ENCODE peak calls at places on chromosomes 13 and 19, in four cellular contexts. Q is tibial artery, A is upper lobe of right lung, G is HCT116. D is an unnamed sample. For H3K9me3, the result is how much of the 10 kb centered on the place peaks cover.

GRCh38 chr13:27775943-27776342 is 16.3 kb upstream of the GSX1 start:
- DNase-seq in G (no peak), Q (no peak), A (no peak), D (no peak)

GRCh38 chr19:9040131-9040530 is 29.9 kb upstream of the MUC16 start:
- DNase-seq in A (no peak), Q (no peak), G (no peak), D (no peak)

GRCh38 chr13:57631607-57632275 is at the start of gene PCDH17:
- DNase-seq in A (peak), G (no peak), Q (peak), D (peak)

GRCh38 chr19:44635581-44636438 is 7.9 kb upstream of the PVR start:
- DNase-seq in G (no peak), Q (no peak), A (no peak), D (no peak)

GRCh38 chr13:41458187-41458938 is 1.0 kb downstream of the RGCC start:
- DNase-seq in Q (no peak), G (no peak), A (peak), D (peak)

GRCh38 chr13:99655351-99656091 is 154.2 kb downstream of the TM9SF2 start:
- DNase-seq in Q (no peak), G (peak), A (no peak), D (no peak)

GRCh38 chr19:30225615-30226463 is 146.3 kb upstream of the ZNF536 start:
- DNase-seq in G (no peak), A (no peak), Q (no peak), D (no peak)

GRCh38 chr13:24911135-24911524 is 147.2 kb downstream of the RNF17 start:
- DNase-seq in A (no peak), Q (no peak), G (no peak), D (no peak)

GRCh38 chr13:68428292-68428691 is 1198.2 kb upstream of the PCDH9 start:
- DNase-seq in A (no peak), Q (no peak), G (no peak), D (no peak)

GRCh38 chr13:23570931-23571330 is 719 bp downstream of the TNFRSF19 start:
- DNase-seq in A (no peak), G (no peak), Q (no peak), D (no peak)

GRCh38 chr13:77915676-77916075 is 3.0 kb downstream of the EDNRB start:
- DNase-seq in G (no peak), Q (no peak), A (no peak), D (no peak)

GRCh38 chr13:72508392-72508791 is 219.0 kb downstream of the MZT1 start:
- DNase-seq in A (no peak), G (no peak), Q (no peak), D (no peak)

GRCh38 chr13:113184568-113185440 is 23.7 kb downstream of the PCID2 start:
- DNase-seq in A (no peak), G (no peak), Q (no peak), D (no peak)

GRCh38 chr13:105139380-105140285 is 1395.8 kb downstream of the EFNB2 start:
- DNase-seq in A (peak), G (peak), Q (peak), D (peak)

GRCh38 chr19:58166708-58167280 is 16.1 kb upstream of the ZNF274 start:
- DNase-seq in A (no peak), Q (no peak), G (no peak), D (no peak)

GRCh38 chr19:31560021-31560770 is 211.0 kb upstream of the TSHZ3 start:
- DNase-seq in G (no peak), Q (no peak), A (no peak), D (no peak)

GRCh38 chr13:21139374-21139773 is 37.0 kb downstream of the SKA3 start:
- DNase-seq in A (no peak), G (no peak), Q (no peak), D (no peak)

GRCh38 chr19:15198006-15198356 is 2.8 kb downstream of the NOTCH3 start:
- DNase-seq in G (no peak), Q (peak), A (no peak), D (no peak)

GRCh38 chr19:42143341-42144234 is 11.3 kb upstream of the POU2F2 start:
- DNase-seq in Q (no peak), G (no peak), A (no peak), D (no peak)

GRCh38 chr19:46574533-46574932 is 26.6 kb upstream of the CALM3 start:
- DNase-seq in G (no peak), Q (no peak), A (no peak), D (no peak)

GRCh38 chr19:11125994-11126685 is 29.4 kb downstream of the SPC24 start:
- DNase-seq in Q (peak), A (peak), G (peak), D (peak)

GRCh38 chr13:21033866-21034601 is 27.4 kb downstream of the LATS2 start:
- DNase-seq in A (no peak), Q (no peak), G (no peak), D (no peak)

GRCh38 chr19:32580353-32580900 is 563 bp upstream of the PDCD5 start:
- DNase-seq in Q (no peak), A (no peak), G (no peak), D (no peak)

GRCh38 chr13:76812971-76813691 is 73.1 kb downstream of the KCTD12 start:
- DNase-seq in A (no peak), G (no peak), Q (peak), D (peak)

GRCh38 chr13:50123862-50124535 is 108.8 kb downstream of the KCNRG start:
- DNase-seq in G (peak), A (peak), Q (peak), D (peak)

GRCh38 chr13:41019027-41019487 is at the start of gene ELF1:
- DNase-seq in G (peak), A (no peak), Q (no peak), D (no peak)

GRCh38 chr13:65264066-65264465 is 1966.1 kb downstream of the PCDH9 start:
- DNase-seq in Q (no peak), A (no peak), G (no peak), D (no peak)

GRCh38 chr13:27371932-27372331 is 52.5 kb upstream of the GTF3A start:
- DNase-seq in A (no peak), G (no peak), Q (no peak), D (no peak)

GRCh38 chr19:50928841-50929240 is 17.6 kb upstream of the KLK4 start:
- DNase-seq in G (no peak), A (no peak), Q (no peak), D (no peak)

GRCh38 chr19:588758-589692 is 656 bp upstream of the HCN2 start:
- DNase-seq in G (no peak), Q (no peak), A (no peak), D (no peak)

GRCh38 chr13:79671420-79671819 is 190.5 kb downstream of the NDFIP2 start:
- DNase-seq in A (no peak), G (no peak), Q (no peak), D (no peak)

GRCh38 chr13:109297628-109298027 is 488.8 kb downstream of the IRS2 start:
- DNase-seq in A (no peak), Q (no peak), G (no peak), D (no peak)

GRCh38 chr19:3950871-3951861 is 18.3 kb downstream of the NMRK2 start:
- DNase-seq in Q (peak), A (no peak), G (no peak), D (peak)

GRCh38 chr13:114132419-114133121 is at the start of gene RASA3:
- DNase-seq in Q (peak), A (peak), G (peak), D (peak)

GRCh38 chr19:14479985-14480694 is 5.0 kb upstream of the PTGER1 start:
- DNase-seq in G (no peak), Q (no peak), A (peak), D (peak)

GRCh38 chr13:113448885-113449692 is 4.2 kb downstream of the ADPRHL1 start:
- DNase-seq in Q (peak), A (peak), G (peak), D (peak)

GRCh38 chr13:110552767-110553166 is 8.8 kb downstream of the RAB20 start:
- DNase-seq in G (no peak), A (no peak), Q (no peak), D (no peak)

GRCh38 chr13:19766637-19767036 is 16.1 kb downstream of the PSPC1 start:
- DNase-seq in A (no peak), G (no peak), Q (no peak), D (no peak)

GRCh38 chr13:19767966-19768365 is 14.8 kb downstream of the PSPC1 start:
- DNase-seq in G (no peak), Q (no peak), A (no peak), D (no peak)

GRCh38 chr13:19769854-19770253 is 12.9 kb downstream of the PSPC1 start:
- DNase-seq in G (no peak), Q (no peak), A (no peak), D (no peak)

DNA sequence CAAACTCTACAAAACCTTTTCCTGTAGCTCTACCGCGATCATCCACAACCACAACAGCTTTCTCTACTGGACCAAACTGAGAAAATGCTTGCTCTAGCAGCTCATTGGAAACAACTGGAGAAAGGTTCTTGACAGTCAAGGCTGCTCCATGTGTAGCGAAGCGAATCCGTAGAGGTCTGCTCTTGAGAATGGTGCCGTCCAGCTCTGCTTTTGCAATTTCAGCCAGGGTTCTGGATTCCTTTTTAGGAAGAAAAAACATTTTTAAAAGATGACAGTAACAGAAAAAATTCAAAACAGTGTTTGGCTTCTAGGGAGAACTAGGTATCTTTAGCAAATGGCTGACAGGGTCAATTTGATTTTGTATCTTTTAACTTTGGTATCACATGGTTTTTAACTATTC is 10.4 kb downstream of the PSPC1 start:
- DNase-seq in Q (no peak), A (no peak), G (no peak), D (no peak)
- H3K4me3 ChIP-seq in Q (peak), A (no peak), G (no peak), D (no peak)

DNA sequence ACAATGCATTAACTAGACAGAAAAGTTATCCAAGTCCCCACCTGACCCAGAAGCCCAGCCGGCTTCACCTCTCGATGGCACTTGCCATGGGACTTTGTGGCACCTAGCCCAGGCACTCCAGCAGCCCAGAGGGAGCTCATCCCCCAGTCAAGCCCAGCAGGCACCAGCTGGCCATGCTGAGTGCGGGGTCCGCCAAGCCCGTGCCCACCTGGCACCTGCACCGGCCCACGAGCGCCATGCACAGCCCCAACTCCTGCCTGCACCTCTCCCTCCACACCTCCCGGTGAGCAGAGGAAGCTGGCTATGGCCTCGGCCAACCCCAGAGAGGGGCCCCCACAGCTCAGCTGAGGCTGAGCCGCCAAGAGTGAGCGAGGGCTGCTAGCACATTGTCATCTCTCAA is 1759.1 kb downstream of the OLFM4 start:
- DNase-seq in A (no peak), Q (no peak), G (no peak), D (no peak)
- H3K9me3 ChIP-seq in A (under half), Q (under half), G (under half), D (under half)

GRCh38 chr19:35332817-35333216 is 3.8 kb downstream of the CD22 start:
- DNase-seq in G (no peak), A (no peak), Q (no peak), D (no peak)
- TF ChIP-seq CTCF in G (no peak), A (no peak), Q (no peak), D (no peak)

DNA sequence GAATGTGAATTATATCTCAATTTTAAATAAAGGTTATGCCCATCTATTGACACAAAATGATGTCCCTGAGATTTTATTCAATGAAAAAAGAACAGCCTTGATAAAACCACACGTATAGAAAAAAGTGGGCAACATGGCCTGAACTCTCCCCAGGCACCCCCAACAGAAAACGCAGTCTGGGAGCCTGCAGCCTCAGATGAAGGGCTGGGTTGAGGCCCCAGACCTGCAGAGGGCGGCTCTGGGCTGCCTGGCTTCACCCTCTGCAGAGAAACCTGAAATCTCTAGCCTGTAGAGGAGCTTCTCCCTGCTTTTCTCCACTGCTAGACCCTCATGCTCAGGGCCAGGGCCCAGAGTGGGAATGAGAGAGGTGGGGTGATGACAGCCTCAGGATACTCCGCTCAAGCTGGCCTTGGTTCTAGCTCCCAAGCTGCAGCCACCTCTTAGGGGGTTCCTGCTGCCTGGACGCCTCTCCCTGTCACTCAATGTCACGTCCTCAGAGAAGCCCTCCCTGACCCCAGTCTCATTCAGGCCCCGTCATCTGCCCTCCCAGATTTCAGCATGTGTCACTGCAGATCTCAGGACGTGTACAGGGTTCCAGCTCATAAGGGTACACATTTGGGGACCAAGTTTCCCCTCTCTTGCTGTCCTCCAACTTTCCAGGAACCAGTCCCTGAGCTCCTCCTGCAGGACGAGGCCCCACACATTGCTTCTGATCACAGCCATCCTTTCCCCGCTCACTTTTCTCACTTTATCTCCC is 1.8 kb downstream of the MBD3 start:
- DNase-seq in A (no peak), G (no peak), Q (no peak), D (no peak)
- H3K4me3 ChIP-seq in A (peak), G (peak), Q (peak), D (peak)

DNA sequence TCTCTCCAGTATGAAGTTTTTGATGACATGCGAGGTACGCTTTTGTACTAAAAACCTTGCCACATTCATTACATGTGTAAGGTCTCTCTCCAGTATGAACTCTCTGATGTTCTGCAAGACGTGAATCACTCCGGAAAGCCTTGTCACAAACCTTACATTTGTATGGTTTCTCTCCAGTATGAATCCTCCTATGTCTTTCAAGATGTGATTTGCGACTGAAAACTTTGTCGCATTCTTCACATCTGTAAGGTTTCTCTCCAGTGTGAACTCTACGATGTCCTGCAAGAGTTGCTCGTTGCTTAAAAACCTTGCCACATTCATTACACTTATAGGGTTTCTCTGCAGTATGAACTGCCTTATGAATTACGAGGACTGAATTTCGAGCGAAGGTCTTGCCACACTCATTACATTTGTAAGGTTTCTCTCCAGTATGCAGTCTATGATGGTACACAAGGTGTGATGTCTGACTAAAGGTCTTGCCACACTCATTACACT is 16.5 kb downstream of the ZNF320 start:
- DNase-seq in A (no peak), Q (no peak), G (no peak), D (no peak)
- H3K9me3 ChIP-seq in A (under half), Q (half or more), G (under half), D (under half)

D was measured in heart right ventricle.